ENCODE peak calls at places on chromosome 7, in nine cellular contexts. T is effector memory CD4-positive, alpha-beta T cell; S is activated T-helper 9 cell treated with anti-CD3 and anti-CD28 coated beads, Interleukin-2, amount 50 U/mL, for 16 hours; D is right cardiac atrium; Y is endothelial cell; E is Calu3; B is mucosa of gallbladder; Z is coronary artery; F is neural crest cell. O is an unnamed sample.

GRCh38 chr7:74083117-74083876 is at the start of gene LIMK1:
- DNase-seq in D (peak), Y (peak), T (peak), F (peak), S (peak), E (peak), Z (no peak), B (peak), O (peak)

GRCh38 chr7:20954711-20955641 is 168.3 kb upstream of the SP8 start:
- DNase-seq in E (no peak), D (no peak), T (no peak), S (no peak), Y (no peak), B (no peak), F (no peak), Z (no peak), O (no peak)

GRCh38 chr7:129169705-129170319 is 18.6 kb upstream of the SMO start:
- DNase-seq in D (no peak), T (no peak), Z (no peak), Y (no peak), B (no peak), E (no peak), F (no peak), S (no peak), O (no peak)

GRCh38 chr7:108340856-108341411 is 115.3 kb downstream of the NRCAM start:
- DNase-seq in Y (no peak), T (no peak), D (no peak), S (no peak), B (peak), E (peak), F (peak), Z (no peak), O (no peak)

GRCh38 chr7:4742852-4743251 is 32.6 kb upstream of the AP5Z1 start:
- DNase-seq in B (no peak), Y (no peak), S (no peak), Z (no peak), D (peak), F (no peak), T (no peak), E (no peak), O (no peak)

GRCh38 chr7:80288175-80289122 is 153.8 kb downstream of the GNAI1 start:
- DNase-seq in D (no peak), B (no peak), F (no peak), Y (peak), E (no peak), Z (no peak), S (no peak), T (no peak), O (no peak)

GRCh38 chr7:102073931-102074880 is 212.5 kb upstream of the SH2B2 start:
- DNase-seq in Y (no peak), T (no peak), Z (no peak), D (no peak), F (no peak), B (no peak), S (no peak), E (no peak), O (no peak)

GRCh38 chr7:96596120-96596826 is 113.4 kb downstream of the SEM1 start:
- DNase-seq in Z (no peak), S (no peak), B (no peak), T (no peak), F (no peak), D (no peak), Y (no peak), E (no peak), O (no peak)

GRCh38 chr7:93873998-93874574 is 16.5 kb downstream of the TFPI2 start:
- DNase-seq in E (no peak), S (no peak), B (no peak), F (no peak), Y (no peak), Z (no peak), T (no peak), D (no peak), O (no peak)

GRCh38 chr7:82699773-82700186 is 256.2 kb upstream of the CACNA2D1 start:
- DNase-seq in E (peak), D (no peak), F (no peak), Y (no peak), B (peak), T (no peak), S (no peak), Z (no peak), O (peak)

GRCh38 chr7:154688952-154689351 is 314.0 kb downstream of the PAXIP1 start:
- DNase-seq in B (no peak), Z (no peak), S (no peak), F (no peak), D (no peak), T (no peak), E (no peak), Y (no peak), O (no peak)

GRCh38 chr7:121126801-121127534 is 138.5 kb downstream of the CPED1 start:
- DNase-seq in E (no peak), D (no peak), Y (no peak), F (no peak), Z (no peak), T (no peak), S (no peak), B (no peak), O (no peak)

GRCh38 chr7:2517678-2518077 is 1.9 kb upstream of the LFNG start:
- DNase-seq in D (no peak), T (no peak), S (no peak), B (no peak), Z (no peak), E (no peak), F (no peak), Y (no peak), O (no peak)

GRCh38 chr7:143385891-143386781 is 5.0 kb downstream of the ZYX start:
- DNase-seq in S (no peak), Y (no peak), F (no peak), B (peak), D (peak), T (peak), E (no peak), Z (peak), O (no peak)

GRCh38 chr7:116232402-116232749 is 22.0 kb downstream of the TES start:
- DNase-seq in Z (no peak), Y (no peak), T (no peak), F (no peak), S (no peak), B (no peak), E (no peak), D (no peak), O (peak)

GRCh38 chr7:123724725-123725381 is 23.9 kb downstream of the WASL start:
- DNase-seq in E (no peak), Y (no peak), D (no peak), B (no peak), T (no peak), S (no peak), F (no peak), Z (no peak), O (peak)

GRCh38 chr7:16739863-16740622 is 13.5 kb upstream of the TSPAN13 start:
- DNase-seq in Y (no peak), F (no peak), S (no peak), D (no peak), T (no peak), B (peak), E (no peak), Z (no peak), O (peak)

GRCh38 chr7:27697861-27698430 is 35.3 kb upstream of the HIBADH start:
- DNase-seq in S (no peak), B (peak), Z (no peak), D (peak), E (peak), F (no peak), Y (no peak), T (no peak), O (peak)

GRCh38 chr7:101330011-101330484 is 8.4 kb upstream of the IFT22 start:
- DNase-seq in Z (no peak), T (no peak), E (no peak), S (no peak), B (no peak), D (peak), Y (peak), F (no peak), O (peak)

GRCh38 chr7:42082144-42082543 is 154.9 kb downstream of the GLI3 start:
- DNase-seq in Z (no peak), S (no peak), Y (no peak), T (no peak), D (no peak), E (no peak), F (no peak), B (no peak), O (no peak)

GRCh38 chr7:116259821-116260440 is 49.6 kb downstream of the TES start:
- DNase-seq in T (no peak), F (no peak), D (no peak), B (no peak), Y (no peak), S (no peak), E (no peak), Z (no peak), O (peak)

GRCh38 chr7:80078159-80078731 is 56.4 kb upstream of the GNAI1 start:
- DNase-seq in Y (no peak), D (no peak), F (no peak), Z (no peak), B (no peak), T (no peak), S (no peak), E (no peak), O (no peak)

GRCh38 chr7:10221084-10221483 is 752.6 kb upstream of the PHF14 start:
- DNase-seq in T (no peak), Z (no peak), E (no peak), F (no peak), B (no peak), D (no peak), Y (no peak), S (no peak), O (no peak)

GRCh38 chr7:158266817-158267736 is 320.5 kb downstream of the PTPRN2 start:
- DNase-seq in F (no peak), S (no peak), Z (no peak), B (no peak), E (no peak), Y (no peak), D (peak), T (no peak), O (no peak)

GRCh38 chr7:132655071-132655761 is 78.9 kb upstream of the PLXNA4 start:
- DNase-seq in F (no peak), E (no peak), Y (peak), D (peak), Z (no peak), T (no peak), B (peak), S (peak), O (peak)

GRCh38 chr7:90595341-90595800 is 750 bp upstream of the CDK14 start:
- DNase-seq in Z (no peak), F (peak), D (no peak), S (no peak), B (no peak), E (no peak), T (no peak), Y (no peak), O (peak)

O was measured in cardiac muscle cell.